ENCODE peak calls at places on chromosomes 3 and 15, in four cellular contexts. S is H1, W is hepatocyte, P is SK-N-SH. V is an unnamed sample. For H3K4me1, the result is how much of the 10 kb centered on the place peaks cover.

GRCh38 chr3:108131105-108131794 is 40.4 kb upstream of the CD47 start:
- DNase-seq in S (no peak), W (no peak), P (no peak), V (peak)

GRCh38 chr3:36969540-36970432 is 23.1 kb downstream of the EPM2AIP1 start:
- DNase-seq in S (no peak), W (peak), P (peak), V (peak)

GRCh38 chr3:16240229-16241023 is 24.3 kb downstream of the DPH3 start:
- DNase-seq in S (no peak), W (peak), P (no peak), V (peak)

GRCh38 chr3:126957776-126958637 is 24.9 kb upstream of the PLXNA1 start:
- DNase-seq in S (no peak), W (no peak), P (no peak), V (peak)

GRCh38 chr3:188664795-188665194 is 507.0 kb upstream of the TPRG1 start:
- DNase-seq in S (no peak), W (no peak), P (peak), V (no peak)

GRCh38 chr3:77041156-77041696 is 1.3 kb downstream of the ROBO2 start:
- DNase-seq in S (no peak), W (peak), P (no peak), V (peak)

GRCh38 chr3:130537609-130538304 is 20.8 kb downstream of the COL6A6 start:
- DNase-seq in S (no peak), W (no peak), P (no peak), V (no peak)

GRCh38 chr3:64827391-64827790 is 139.6 kb upstream of the ADAMTS9 start:
- DNase-seq in S (no peak), W (peak), P (no peak), V (no peak)

GRCh38 chr15:90145259-90145658 is 43.0 kb upstream of the IDH2 start:
- DNase-seq in S (no peak), W (no peak), P (peak), V (no peak)

GRCh38 chr3:40637891-40638290 is 113.1 kb downstream of the ZNF621 start:
- DNase-seq in S (no peak), W (no peak), P (no peak), V (no peak)

GRCh38 chr3:171743327-171744054 is 66.8 kb downstream of the PLD1 start:
- DNase-seq in S (no peak), W (no peak), P (no peak), V (no peak)

GRCh38 chr15:35912196-35912595 is 366.2 kb upstream of the DPH6 start:
- DNase-seq in S (no peak), W (peak), P (peak), V (no peak)

GRCh38 chr3:122921791-122922651 is 105.5 kb downstream of the SEMA5B start:
- DNase-seq in S (no peak), W (peak), P (no peak), V (peak)

GRCh38 chr3:155908086-155908485 is 37.6 kb downstream of the GMPS start:
- DNase-seq in S (no peak), W (no peak), P (no peak), V (no peak)

GRCh38 chr3:44476181-44476599 is 1.3 kb downstream of the ZNF445 start:
- DNase-seq in S (no peak), W (no peak), P (peak), V (no peak)
- H3K4me1 ChIP-seq in S (under half), W (under half), P (under half), V (under half)

GRCh38 chr15:96320703-96321421 is 9.6 kb upstream of the NR2F2 start:
- DNase-seq in S (no peak), W (no peak), P (no peak), V (no peak)

GRCh38 chr15:96324192-96324895 is 6.2 kb upstream of the NR2F2 start:
- DNase-seq in S (no peak), W (no peak), P (no peak), V (no peak)

GRCh38 chr15:96322401-96323249 is 7.9 kb upstream of the NR2F2 start:
- DNase-seq in S (no peak), W (peak), P (no peak), V (peak)

GRCh38 chr15:96323250-96324162 is 7.0 kb upstream of the NR2F2 start:
- DNase-seq in S (no peak), W (no peak), P (no peak), V (no peak)

DNA sequence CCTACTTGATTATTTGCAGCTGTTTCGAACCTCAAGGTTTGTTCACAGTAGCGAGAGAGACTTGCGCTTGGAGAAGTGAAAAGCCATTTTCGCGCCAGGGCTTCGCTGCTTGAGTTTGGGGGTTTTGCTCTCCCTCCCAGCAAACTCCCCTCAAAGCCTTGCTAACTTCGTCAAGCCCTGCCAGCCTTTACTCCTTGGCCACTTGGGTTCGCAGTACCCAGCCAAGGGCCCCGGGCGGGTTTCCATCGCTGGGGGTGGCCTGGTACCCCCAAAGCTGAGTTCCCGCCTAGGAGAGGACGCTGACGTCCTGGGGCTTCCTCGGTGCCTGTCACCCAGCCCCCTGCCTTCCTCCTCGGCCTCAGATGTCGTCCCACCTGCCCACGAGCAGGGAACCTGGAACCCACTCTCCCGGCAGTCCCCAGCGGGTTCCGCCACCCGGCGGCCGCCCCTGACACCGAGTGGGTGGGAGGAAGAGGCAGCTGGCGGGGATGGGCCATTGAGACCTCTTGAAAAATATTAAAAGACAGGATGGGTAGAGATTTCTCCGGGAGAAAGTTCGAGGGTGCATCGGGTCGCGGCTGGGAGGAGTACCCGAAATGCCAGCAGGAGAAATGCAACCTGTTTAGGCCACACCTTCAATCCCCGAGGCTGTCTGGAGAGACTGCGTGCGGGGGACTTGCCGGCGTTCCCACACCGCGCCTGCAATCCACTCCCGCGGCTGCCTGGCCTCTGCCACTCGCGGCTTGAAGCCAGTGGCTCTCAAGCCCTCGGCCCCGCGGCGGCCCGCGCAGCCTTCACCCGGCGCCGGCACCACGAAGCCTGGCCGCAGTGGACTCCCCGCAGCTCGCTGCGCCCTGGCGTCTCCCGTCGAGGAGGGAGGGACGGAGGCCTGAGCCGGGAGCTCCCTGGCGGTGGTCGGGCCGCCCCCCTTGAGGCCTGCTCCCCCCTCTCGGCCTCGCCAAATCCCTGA is 8.8 kb upstream of the NR2F2 start:
- DNase-seq in S (no peak), W (peak), P (no peak), V (peak)
- TF ChIP-seq CTCF in S (no peak), W (peak), P (no peak), V (no peak)

DNA sequence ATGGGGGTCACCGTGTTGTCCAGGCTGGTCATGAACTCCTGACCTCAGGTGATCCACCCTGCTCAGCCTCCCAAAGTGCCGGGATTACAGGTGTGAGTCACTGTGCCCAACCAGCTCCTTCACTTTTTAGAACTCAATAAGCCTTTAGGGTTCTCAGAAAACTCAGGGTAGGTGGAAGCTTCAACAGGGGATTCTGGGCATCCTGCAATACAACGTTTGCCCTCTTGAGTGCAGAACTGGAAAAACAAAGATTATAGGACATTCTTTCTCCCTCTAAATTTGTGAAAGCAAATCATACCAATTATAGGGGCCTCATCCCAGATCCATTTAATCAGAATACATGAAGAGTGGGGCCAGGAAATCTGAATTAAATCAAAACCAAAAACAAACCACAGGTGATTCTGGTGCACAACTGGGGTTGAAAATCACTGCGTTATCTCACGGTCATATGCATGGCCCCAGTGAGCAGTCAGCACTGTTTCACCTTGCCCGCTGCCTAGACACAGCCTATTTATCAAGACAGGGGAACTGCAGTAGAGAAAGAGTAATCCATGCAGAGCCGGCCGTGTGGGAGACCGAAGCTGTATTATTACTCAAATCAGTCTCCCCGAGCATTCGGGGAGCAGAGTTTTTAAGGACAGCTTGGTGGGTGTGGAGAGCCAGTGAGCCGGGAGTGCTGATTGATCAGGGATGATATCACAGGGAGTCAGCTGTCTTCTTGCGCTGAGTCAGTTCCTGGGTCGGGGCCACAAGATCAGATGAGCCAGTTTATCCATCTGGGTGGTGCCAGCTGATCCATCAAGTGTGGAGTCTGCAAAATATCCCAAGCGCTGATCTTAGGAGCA is 58.4 kb downstream of the TMEM44 start:
- DNase-seq in S (no peak), W (no peak), P (no peak), V (no peak)
- H3K4me2 ChIP-seq in S (no peak), W (no peak), P (peak), V (peak)

DNA sequence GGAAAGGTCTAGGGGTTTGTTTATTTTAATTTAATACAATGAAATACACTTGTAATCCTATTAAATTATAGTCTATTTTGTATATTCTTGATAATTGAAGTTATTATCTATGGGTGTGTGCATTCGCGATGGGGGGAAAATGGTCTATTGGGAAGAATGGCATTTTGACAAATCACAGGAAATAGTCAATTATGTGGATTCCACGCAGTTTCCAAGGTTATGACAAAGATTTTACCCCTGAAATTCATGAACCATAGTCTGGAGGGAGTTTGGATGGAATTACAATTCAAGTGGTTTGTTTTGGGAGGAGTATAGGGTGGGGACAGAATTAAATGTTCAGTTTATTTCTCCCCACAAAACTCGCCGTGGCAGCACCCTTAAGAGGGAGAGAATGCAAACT is 66.5 kb downstream of the RBMS3 start:
- DNase-seq in S (no peak), W (no peak), P (no peak), V (no peak)
- H3K4me1 ChIP-seq in S (under half), W (under half), P (under half), V (under half)

GRCh38 chr15:101090460-101090853 is 161.4 kb downstream of the CHSY1 start:
- DNase-seq in S (no peak), W (no peak), P (no peak), V (peak)
- TF ChIP-seq CTCF in S (no peak), W (no peak), P (no peak), V (no peak)

DNA sequence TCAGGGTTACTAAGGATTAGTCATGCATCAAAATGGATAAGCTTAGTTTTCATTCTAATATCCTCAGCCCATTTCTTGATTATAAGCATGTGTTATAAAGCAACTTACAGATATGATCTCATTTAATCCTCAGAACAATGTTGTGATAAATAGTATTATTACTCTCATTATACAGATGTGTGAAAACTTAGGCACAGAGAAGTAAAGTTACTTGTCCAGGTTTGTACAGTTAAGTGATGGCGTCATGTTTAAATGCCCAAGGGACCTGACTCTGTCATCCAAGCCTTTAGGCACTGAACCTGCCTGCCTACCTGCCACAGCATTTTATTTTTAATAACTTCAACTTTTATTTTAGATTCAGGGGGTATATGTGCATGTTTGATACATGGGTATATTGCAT is 472.9 kb upstream of the SEMA6D start:
- DNase-seq in S (no peak), W (no peak), P (no peak), V (no peak)
- H3K4me2 ChIP-seq in S (no peak), W (no peak), P (no peak), V (no peak)

GRCh38 chr15:57440799-57441198 is 64.5 kb downstream of the CGNL1 start:
- DNase-seq in S (no peak), W (peak), P (no peak), V (peak)
- H3K4me1 ChIP-seq in S (under half), W (under half), P (under half), V (under half)

DNA sequence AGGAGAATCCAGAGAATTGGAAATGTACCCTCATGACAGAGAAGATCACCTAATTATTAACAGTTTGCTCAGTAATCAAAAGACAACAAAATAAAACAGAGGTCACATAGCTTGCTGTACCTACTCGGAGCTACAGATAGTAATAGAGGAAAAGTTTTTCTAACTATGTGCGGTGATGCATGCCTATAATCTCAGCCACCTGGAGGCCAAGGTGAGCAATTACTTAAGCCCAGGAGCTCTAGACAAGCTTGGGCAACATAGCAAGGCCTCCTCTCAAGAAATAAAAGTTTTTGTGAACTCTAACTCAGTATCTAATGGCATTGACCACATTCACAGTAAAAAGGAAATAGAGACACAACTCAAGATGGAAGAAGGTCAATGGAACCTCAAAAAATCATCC is 243.6 kb downstream of the ATP8B4 start:
- DNase-seq in S (no peak), W (no peak), P (no peak), V (no peak)
- TF ChIP-seq CTCF in S (peak), W (no peak), P (no peak), V (no peak)

GRCh38 chr3:113193298-113193697 is 18.1 kb upstream of the BOC start:
- DNase-seq in S (no peak), W (peak), P (no peak), V (no peak)
- H3K4me2 ChIP-seq in S (peak), W (peak), P (no peak), V (no peak)

DNA sequence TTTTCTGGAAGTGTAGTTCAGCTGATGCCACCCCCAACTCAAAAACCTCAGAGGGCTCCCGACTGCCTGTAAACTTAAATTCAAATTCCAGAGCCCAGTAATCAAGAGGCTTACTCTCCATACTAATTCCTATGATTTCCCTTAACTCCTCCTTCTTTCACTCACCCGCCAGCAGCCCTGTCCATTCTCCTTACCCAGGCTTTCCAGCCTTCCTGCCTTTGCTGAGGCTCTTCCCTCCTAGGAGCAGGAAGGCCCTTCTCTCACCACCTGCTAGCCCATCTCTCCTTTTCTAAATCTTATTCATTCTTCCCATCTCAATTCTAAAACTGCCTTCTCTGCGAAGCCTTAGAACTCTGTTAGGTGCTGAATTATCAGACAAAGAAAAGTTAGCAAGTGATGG is 30.4 kb downstream of the RORA start:
- DNase-seq in S (no peak), W (no peak), P (no peak), V (no peak)
- H3K4me1 ChIP-seq in S (under half), W (under half), P (under half), V (under half)